ENCODE peak calls at places on chromosome 2, in five cellular contexts. O is esophagus squamous epithelium; W is transverse colon; K is CD8-positive, alpha-beta memory T cell; L is breast epithelium. N is an unnamed sample.

GRCh38 chr2:26627350-26628105 is 13.6 kb downstream of the CIB4 start:
- DNase-seq in O (no peak), L (peak; percentile 34), K (no peak), W (no peak), N (no peak)

GRCh38 chr2:10144771-10145518 is 22.4 kb downstream of the RRM2 start:
- DNase-seq in L (no peak), O (no peak), W (no peak), K (no peak), N (no peak)

GRCh38 chr2:98508690-98509054 is 64.0 kb downstream of the INPP4A start:
- DNase-seq in L (no peak), K (peak; percentile 59), W (peak; percentile 46), O (no peak), N (peak; percentile 15)

GRCh38 chr2:152924219-152924618 is 205.8 kb downstream of the ARL6IP6 start:
- DNase-seq in W (no peak), O (no peak), L (no peak), K (no peak), N (no peak)

GRCh38 chr2:117785740-117786139 is 28.8 kb upstream of the DDX18 start:
- DNase-seq in W (peak; percentile 16), L (no peak), O (peak; percentile 0), K (peak; percentile 11), N (no peak)

GRCh38 chr2:233041722-233042323 is 9.4 kb downstream of the NEU2 start:
- DNase-seq in K (no peak), W (no peak), L (no peak), O (no peak), N (no peak)

GRCh38 chr2:163191372-163191771 is 352.8 kb upstream of the KCNH7 start:
- DNase-seq in W (no peak), K (no peak), L (no peak), O (no peak), N (no peak)

GRCh38 chr2:210671065-210671464 is 114.7 kb downstream of the CPS1 start:
- DNase-seq in O (no peak), L (no peak), K (no peak), W (no peak), N (no peak)

GRCh38 chr2:70181363-70181956 is 9.4 kb downstream of the C2orf42 start:
- DNase-seq in L (no peak), O (no peak), W (peak; percentile 68), K (no peak), N (no peak)

GRCh38 chr2:220913384-220913783 is 658.7 kb downstream of the EPHA4 start:
- DNase-seq in L (no peak), W (no peak), K (no peak), O (no peak), N (no peak)

GRCh38 chr2:184026961-184027360 is 571.4 kb upstream of the ZNF804A start:
- DNase-seq in L (no peak), O (no peak), W (no peak), K (no peak), N (no peak)

GRCh38 chr2:120236296-120236695 is 13.1 kb upstream of the TMEM185B start:
- DNase-seq in O (no peak), K (no peak), W (peak; percentile 7), L (no peak), N (no peak)

GRCh38 chr2:37638973-37639372 is 32.5 kb downstream of the CDC42EP3 start:
- DNase-seq in K (no peak), W (no peak), O (no peak), L (no peak), N (no peak)

GRCh38 chr2:105881286-105882136 is 136.8 kb downstream of the NCK2 start:
- DNase-seq in W (no peak), K (no peak), O (no peak), L (no peak), N (no peak)

GRCh38 chr2:190759749-190760213 is 110.9 kb downstream of the NAB1 start:
- DNase-seq in W (no peak), K (no peak), O (no peak), L (no peak), N (no peak)

GRCh38 chr2:195364015-195364965 is 292.7 kb upstream of the SLC39A10 start:
- DNase-seq in O (no peak), K (no peak), W (no peak), L (no peak), N (no peak)

GRCh38 chr2:223464071-223464470 is 138.1 kb downstream of the SCG2 start:
- DNase-seq in O (no peak), L (no peak), W (no peak), K (no peak), N (no peak)

GRCh38 chr2:64675860-64676259 is 22.1 kb upstream of the SERTAD2 start:
- DNase-seq in K (no peak), L (no peak), W (no peak), O (no peak), N (no peak)

GRCh38 chr2:15170068-15170775 is 390.9 kb downstream of the NBAS start:
- DNase-seq in O (no peak), L (no peak), W (no peak), K (no peak), N (no peak)

GRCh38 chr2:36376319-36376765 is 20.8 kb downstream of the CRIM1 start:
- DNase-seq in K (no peak), W (peak; percentile 86), O (no peak), L (peak; percentile 75), N (no peak)

GRCh38 chr2:37610638-37611289 is 60.7 kb downstream of the CDC42EP3 start:
- DNase-seq in K (no peak), L (no peak), W (no peak), O (no peak), N (no peak)

GRCh38 chr2:231717281-231718180 is 9.2 kb downstream of the PTMA start:
- DNase-seq in O (no peak), L (peak; percentile 45), K (no peak), W (no peak), N (no peak)

GRCh38 chr2:120399889-120400240 is 53.9 kb downstream of the INHBB start:
- DNase-seq in K (no peak), O (no peak), L (peak; percentile 31), W (no peak), N (no peak)

GRCh38 chr2:100274076-100274475 is 48.2 kb downstream of the LONRF2 start:
- DNase-seq in W (no peak), L (no peak), O (no peak), K (no peak), N (no peak)

GRCh38 chr2:45616663-45617411 is 5.8 kb upstream of the SRBD1 start:
- DNase-seq in W (no peak), O (no peak), L (no peak), K (no peak), N (no peak)

GRCh38 chr2:193251909-193252308 is 1057.2 kb upstream of the TMEFF2 start:
- DNase-seq in W (no peak), O (no peak), L (no peak), K (no peak), N (no peak)

GRCh38 chr2:59900728-59901452 is 652.6 kb downstream of the BCL11A start:
- DNase-seq in W (no peak), K (no peak), O (no peak), L (no peak), N (no peak)

GRCh38 chr2:174786066-174786725 is 21.9 kb upstream of the CHRNA1 start:
- DNase-seq in W (no peak), L (no peak), O (no peak), K (no peak), N (no peak)

GRCh38 chr2:61419570-61419969 is 51.3 kb downstream of the USP34 start:
- DNase-seq in K (no peak), W (no peak), L (no peak), O (no peak), N (no peak)

GRCh38 chr2:61419129-61419528 is 51.8 kb downstream of the USP34 start:
- DNase-seq in K (peak; percentile 24), L (no peak), W (no peak), O (no peak), N (no peak)

GRCh38 chr2:61421611-61422010 is 49.3 kb downstream of the USP34 start:
- DNase-seq in L (no peak), W (no peak), K (peak; percentile 7), O (no peak), N (no peak)

GRCh38 chr2:61423714-61424113 is 47.2 kb downstream of the USP34 start:
- DNase-seq in W (no peak), O (no peak), K (no peak), L (no peak), N (no peak)

DNA sequence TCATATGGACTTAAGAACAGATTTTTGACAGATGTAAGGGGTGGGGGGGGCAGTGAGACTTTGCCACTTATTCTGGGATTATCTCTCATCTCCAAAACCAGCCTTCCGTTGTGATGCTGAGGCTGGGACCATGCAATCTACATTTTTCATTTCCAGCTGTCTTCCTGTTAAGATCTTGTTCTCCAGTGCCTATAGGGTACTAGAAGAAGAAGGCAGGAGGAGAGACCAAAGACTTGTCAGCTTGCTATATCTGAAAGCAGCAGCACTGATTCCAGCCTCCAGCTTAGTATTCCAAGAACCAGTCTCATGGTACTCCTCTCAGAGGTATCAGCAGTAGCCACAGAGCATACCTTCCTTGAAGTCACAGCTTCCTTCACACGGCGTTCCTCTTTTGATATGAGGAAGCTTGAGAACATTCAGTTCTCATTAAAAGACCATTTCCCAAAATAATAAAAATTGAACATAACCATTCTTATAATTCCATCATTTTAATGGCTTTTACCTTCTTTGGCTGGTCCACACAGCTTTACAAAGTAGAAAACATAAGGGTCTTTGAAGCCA is 49.8 kb downstream of the USP34 start:
- DNase-seq in O (no peak), W (no peak), L (no peak), K (no peak), N (no peak)
- H3K4me1 ChIP-seq in O (peaks cover 16% of the 10 kb centered on the region), W (peaks cover 15% of the 10 kb centered on the region), L (peaks cover 6% of the 10 kb centered on the region), K (peaks cover 63% of the 10 kb centered on the region), N (peaks cover 14% of the 10 kb centered on the region)

GRCh38 chr2:176129013-176129796 is at the start of gene HOXD8:
- DNase-seq in L (no peak), O (no peak), K (no peak), W (peak; percentile 75), N (no peak)
- H3K27me3 ChIP-seq in L (peaks cover 5% of the 10 kb centered on the region), O (peaks cover 43% of the 10 kb centered on the region), K (peaks cover 88% of the 10 kb centered on the region), W (peaks cover 83% of the 10 kb centered on the region), N (peaks cover 89% of the 10 kb centered on the region)

DNA sequence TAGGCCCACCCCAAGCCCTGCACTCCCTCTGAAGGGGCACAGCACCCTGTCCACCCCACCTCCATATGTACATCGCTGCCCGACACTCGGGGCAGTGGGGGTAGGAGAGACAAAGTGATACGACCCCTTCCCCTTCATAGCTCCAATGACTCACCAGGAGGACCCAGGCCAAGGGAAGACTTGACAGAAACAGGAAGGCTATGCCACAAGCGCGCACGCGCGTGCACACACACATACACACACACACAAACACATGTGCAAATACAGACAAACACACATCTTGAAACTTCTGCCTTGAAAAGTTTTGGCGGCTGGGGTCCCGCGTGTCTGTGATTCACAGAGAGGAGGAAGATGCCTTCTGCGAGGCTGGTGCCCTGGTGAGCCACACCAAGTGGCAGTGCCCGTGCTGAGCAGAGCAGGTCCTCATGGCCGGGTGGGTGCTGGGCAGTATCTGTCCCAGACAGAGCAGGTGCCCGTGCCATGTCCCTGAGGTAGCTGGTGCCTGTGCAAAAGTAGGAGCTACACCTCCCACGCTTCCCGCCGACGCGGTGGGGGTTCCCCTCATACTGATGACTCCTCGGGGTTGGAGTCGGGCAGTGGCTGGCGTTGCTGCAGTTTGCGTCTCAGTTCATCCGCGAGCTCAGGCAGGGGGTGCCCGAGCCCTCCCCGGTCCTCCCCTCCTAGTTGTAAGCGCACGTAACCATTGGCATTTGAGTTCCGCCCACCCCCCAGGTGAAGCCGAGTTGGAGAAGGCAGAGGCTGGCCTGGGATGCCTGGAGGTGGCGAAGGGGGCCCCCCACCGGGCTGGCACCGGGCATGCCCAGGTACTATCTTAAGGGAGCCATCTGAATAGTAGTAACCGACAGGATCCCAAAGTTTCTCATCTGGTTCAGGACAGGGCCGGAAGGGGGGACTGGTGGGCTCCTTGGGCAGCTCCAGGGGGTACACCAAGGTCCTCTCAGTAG is 2.5 kb upstream of the ANKRD39 start:
- DNase-seq in L (no peak), W (no peak), O (no peak), K (peak; percentile 19), N (peak; percentile 22)
- H3K4me1 ChIP-seq in L (peaks cover 5% of the 10 kb centered on the region), W (peaks cover 31% of the 10 kb centered on the region), O (peaks cover 42% of the 10 kb centered on the region), K (peaks cover 32% of the 10 kb centered on the region), N (peaks cover 30% of the 10 kb centered on the region)

GRCh38 chr2:85741811-85742507 is 11.8 kb upstream of the ATOH8 start:
- DNase-seq in L (peak; percentile 79), K (no peak), O (no peak), W (peak; percentile 51), N (no peak)
- H3K27me3 ChIP-seq in L (no peaks in the 10 kb centered on the region), K (peaks cover 22% of the 10 kb centered on the region), O (no peaks in the 10 kb centered on the region), W (no peaks in the 10 kb centered on the region), N (peaks cover 4% of the 10 kb centered on the region)

N was measured in effector memory CD4-positive, alpha-beta T cell.